ENCODE peak calls at places on chromosome 4, in nine cellular contexts. One of them, this sample, is unnamed. For H3K4me1, the result is how much of the 10 kb centered on the place peaks cover.

GRCh38 chr4:8128096-8128856 is 30.3 kb downstream of the ABLIM2 start:
- DNase-seq in tibial artery: no peak
- DNase-seq in neural progenitor cell: no peak
- DNase-seq in right lobe of liver: no peak
- DNase-seq in spleen: no peak
- DNase-seq in H1: no peak
- DNase-seq in fibroblast of lung: no peak
- DNase-seq in OCI-LY7: no peak
- DNase-seq in Peyer's patch: no peak
- DNase-seq in this sample: no peak

GRCh38 chr4:162506253-162506652 is 342.5 kb upstream of the FSTL5 start:
- DNase-seq in OCI-LY7: no peak
- DNase-seq in Peyer's patch: no peak
- DNase-seq in neural progenitor cell: no peak
- DNase-seq in spleen: no peak
- DNase-seq in right lobe of liver: no peak
- DNase-seq in H1: no peak
- DNase-seq in fibroblast of lung: peak
- DNase-seq in tibial artery: no peak
- DNase-seq in this sample: no peak

GRCh38 chr4:153154010-153154975 is 50.0 kb upstream of the TRIM2 start:
- DNase-seq in OCI-LY7: no peak
- DNase-seq in fibroblast of lung: peak
- DNase-seq in Peyer's patch: no peak
- DNase-seq in spleen: no peak
- DNase-seq in neural progenitor cell: no peak
- DNase-seq in tibial artery: no peak
- DNase-seq in H1: no peak
- DNase-seq in right lobe of liver: no peak
- DNase-seq in this sample: no peak

GRCh38 chr4:105715692-105716278 is 7.2 kb downstream of the GSTCD start:
- DNase-seq in spleen: no peak
- DNase-seq in H1: no peak
- DNase-seq in right lobe of liver: no peak
- DNase-seq in tibial artery: no peak
- DNase-seq in Peyer's patch: no peak
- DNase-seq in OCI-LY7: peak
- DNase-seq in neural progenitor cell: peak
- DNase-seq in fibroblast of lung: peak
- DNase-seq in this sample: no peak

GRCh38 chr4:7024336-7024890 is 18.8 kb upstream of the TADA2B start:
- DNase-seq in spleen: peak
- DNase-seq in tibial artery: no peak
- DNase-seq in Peyer's patch: no peak
- DNase-seq in neural progenitor cell: no peak
- DNase-seq in OCI-LY7: no peak
- DNase-seq in fibroblast of lung: no peak
- DNase-seq in right lobe of liver: peak
- DNase-seq in H1: no peak
- DNase-seq in this sample: no peak

GRCh38 chr4:26081795-26082498 is 167.9 kb downstream of the SMIM20 start:
- DNase-seq in spleen: no peak
- DNase-seq in right lobe of liver: no peak
- DNase-seq in fibroblast of lung: peak
- DNase-seq in tibial artery: no peak
- DNase-seq in Peyer's patch: no peak
- DNase-seq in neural progenitor cell: peak
- DNase-seq in H1: no peak
- DNase-seq in OCI-LY7: peak
- DNase-seq in this sample: no peak

GRCh38 chr4:78480286-78480685 is 71.3 kb upstream of the ANXA3 start:
- DNase-seq in OCI-LY7: no peak
- DNase-seq in H1: no peak
- DNase-seq in Peyer's patch: no peak
- DNase-seq in spleen: no peak
- DNase-seq in tibial artery: no peak
- DNase-seq in neural progenitor cell: no peak
- DNase-seq in fibroblast of lung: no peak
- DNase-seq in right lobe of liver: no peak
- DNase-seq in this sample: no peak

GRCh38 chr4:112677519-112678091 is 40.7 kb downstream of the LARP7 start:
- DNase-seq in right lobe of liver: no peak
- DNase-seq in OCI-LY7: no peak
- DNase-seq in fibroblast of lung: no peak
- DNase-seq in neural progenitor cell: no peak
- DNase-seq in Peyer's patch: no peak
- DNase-seq in spleen: no peak
- DNase-seq in tibial artery: no peak
- DNase-seq in H1: peak
- DNase-seq in this sample: no peak

GRCh38 chr4:33104190-33104773 is 2384.1 kb downstream of the PCDH7 start:
- DNase-seq in OCI-LY7: no peak
- DNase-seq in right lobe of liver: no peak
- DNase-seq in tibial artery: no peak
- DNase-seq in H1: no peak
- DNase-seq in Peyer's patch: no peak
- DNase-seq in neural progenitor cell: no peak
- DNase-seq in fibroblast of lung: peak
- DNase-seq in spleen: no peak
- DNase-seq in this sample: no peak

GRCh38 chr4:115456228-115456627 is 342.8 kb upstream of the NDST4 start:
- DNase-seq in OCI-LY7: no peak
- DNase-seq in H1: no peak
- DNase-seq in Peyer's patch: no peak
- DNase-seq in tibial artery: no peak
- DNase-seq in fibroblast of lung: no peak
- DNase-seq in neural progenitor cell: no peak
- DNase-seq in right lobe of liver: no peak
- DNase-seq in spleen: no peak
- DNase-seq in this sample: no peak

GRCh38 chr4:169791527-169792156 is 33.9 kb upstream of the HPF1 start:
- DNase-seq in fibroblast of lung: peak
- DNase-seq in tibial artery: no peak
- DNase-seq in OCI-LY7: no peak
- DNase-seq in neural progenitor cell: peak
- DNase-seq in Peyer's patch: peak
- DNase-seq in H1: peak
- DNase-seq in right lobe of liver: no peak
- DNase-seq in spleen: peak
- DNase-seq in this sample: peak

GRCh38 chr4:78565971-78566372 is 14.4 kb downstream of the ANXA3 start:
- DNase-seq in right lobe of liver: no peak
- DNase-seq in Peyer's patch: no peak
- DNase-seq in OCI-LY7: no peak
- DNase-seq in neural progenitor cell: no peak
- DNase-seq in H1: no peak
- DNase-seq in tibial artery: no peak
- DNase-seq in spleen: no peak
- DNase-seq in fibroblast of lung: peak
- DNase-seq in this sample: peak

GRCh38 chr4:27692098-27692679 is 831.5 kb downstream of the STIM2 start:
- DNase-seq in OCI-LY7: peak
- DNase-seq in tibial artery: no peak
- DNase-seq in Peyer's patch: peak
- DNase-seq in H1: no peak
- DNase-seq in right lobe of liver: no peak
- DNase-seq in neural progenitor cell: peak
- DNase-seq in spleen: peak
- DNase-seq in fibroblast of lung: peak
- DNase-seq in this sample: peak

GRCh38 chr4:170529760-170530440 is 440.1 kb upstream of the AADAT start:
- DNase-seq in right lobe of liver: no peak
- DNase-seq in spleen: no peak
- DNase-seq in OCI-LY7: no peak
- DNase-seq in H1: no peak
- DNase-seq in tibial artery: no peak
- DNase-seq in neural progenitor cell: no peak
- DNase-seq in Peyer's patch: no peak
- DNase-seq in fibroblast of lung: no peak
- DNase-seq in this sample: no peak

GRCh38 chr4:2006956-2007653 is 1.7 kb downstream of the NELFA start:
- DNase-seq in H1: no peak
- DNase-seq in Peyer's patch: no peak
- DNase-seq in spleen: no peak
- DNase-seq in neural progenitor cell: no peak
- DNase-seq in right lobe of liver: no peak
- DNase-seq in fibroblast of lung: no peak
- DNase-seq in OCI-LY7: no peak
- DNase-seq in tibial artery: no peak
- DNase-seq in this sample: no peak

DNA sequence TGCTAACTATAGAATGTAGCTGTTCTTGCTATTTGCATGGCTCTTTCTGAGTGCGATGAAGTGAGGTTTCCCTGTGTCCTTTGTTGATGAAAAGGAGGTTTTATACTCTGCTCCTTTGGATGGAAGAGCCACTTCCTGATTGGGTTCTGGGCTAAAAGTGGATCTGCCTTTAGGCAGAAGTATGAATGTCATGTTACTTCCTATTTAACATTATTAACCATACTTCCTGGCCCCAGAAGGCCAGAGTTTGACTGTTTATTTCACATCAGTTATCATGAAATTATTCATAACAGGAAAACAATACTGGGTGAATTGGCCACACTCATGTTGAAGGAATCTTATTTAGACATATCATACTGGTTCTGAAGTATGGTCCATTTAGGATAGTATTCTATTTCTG is 386.2 kb downstream of the PCDH7 start:
- DNase-seq in Peyer's patch: no peak
- DNase-seq in spleen: no peak
- DNase-seq in neural progenitor cell: no peak
- DNase-seq in H1: no peak
- DNase-seq in tibial artery: no peak
- DNase-seq in fibroblast of lung: no peak
- DNase-seq in OCI-LY7: no peak
- DNase-seq in right lobe of liver: no peak
- DNase-seq in this sample: no peak
- H3K4me1 ChIP-seq in Peyer's patch: under half
- H3K4me1 ChIP-seq in spleen: under half
- H3K4me1 ChIP-seq in neural progenitor cell: under half
- H3K4me1 ChIP-seq in H1: under half
- H3K4me1 ChIP-seq in tibial artery: half or more
- H3K4me1 ChIP-seq in fibroblast of lung: under half
- H3K4me1 ChIP-seq in OCI-LY7: under half
- H3K4me1 ChIP-seq in right lobe of liver: under half
- H3K4me1 ChIP-seq in this sample: under half

DNA sequence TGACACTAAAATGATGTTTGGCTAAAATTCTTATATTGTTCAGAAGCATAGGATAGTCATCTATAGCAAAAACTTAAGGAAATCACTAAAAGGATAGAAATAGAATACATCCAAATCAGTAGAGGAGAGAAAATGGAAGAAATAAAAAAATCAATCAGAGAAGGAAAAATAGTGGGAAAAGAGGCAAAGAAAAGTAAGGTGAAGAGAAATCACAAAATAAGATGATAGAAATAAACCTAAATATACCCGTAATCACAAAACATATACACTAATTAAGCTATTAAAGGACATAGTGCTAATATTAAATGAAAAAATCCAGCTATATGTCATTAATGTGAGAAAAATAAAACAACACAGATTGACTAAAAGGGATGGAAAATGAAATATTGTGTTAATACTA is 6.3 kb downstream of the PGRMC2 start:
- DNase-seq in Peyer's patch: no peak
- DNase-seq in right lobe of liver: no peak
- DNase-seq in neural progenitor cell: no peak
- DNase-seq in OCI-LY7: no peak
- DNase-seq in spleen: no peak
- DNase-seq in fibroblast of lung: no peak
- DNase-seq in tibial artery: no peak
- DNase-seq in H1: no peak
- DNase-seq in this sample: no peak
- TF ChIP-seq CTCF in Peyer's patch: no peak
- TF ChIP-seq CTCF in right lobe of liver: no peak
- TF ChIP-seq CTCF in neural progenitor cell: no peak
- TF ChIP-seq CTCF in OCI-LY7: no peak
- TF ChIP-seq CTCF in spleen: no peak
- TF ChIP-seq CTCF in fibroblast of lung: no peak
- TF ChIP-seq CTCF in tibial artery: no peak
- TF ChIP-seq CTCF in H1: no peak
- TF ChIP-seq CTCF in this sample: no peak

GRCh38 chr4:184794470-184794869 is 31.3 kb downstream of the ACSL1 start:
- DNase-seq in neural progenitor cell: no peak
- DNase-seq in fibroblast of lung: no peak
- DNase-seq in right lobe of liver: no peak
- DNase-seq in Peyer's patch: no peak
- DNase-seq in tibial artery: no peak
- DNase-seq in OCI-LY7: no peak
- DNase-seq in spleen: peak
- DNase-seq in H1: no peak
- DNase-seq in this sample: no peak

GRCh38 chr4:184795214-184795844 is 30.4 kb downstream of the ACSL1 start:
- DNase-seq in H1: no peak
- DNase-seq in Peyer's patch: no peak
- DNase-seq in OCI-LY7: no peak
- DNase-seq in fibroblast of lung: no peak
- DNase-seq in neural progenitor cell: no peak
- DNase-seq in tibial artery: no peak
- DNase-seq in spleen: no peak
- DNase-seq in right lobe of liver: no peak
- DNase-seq in this sample: no peak

GRCh38 chr4:184792334-184792733 is 33.4 kb downstream of the ACSL1 start:
- DNase-seq in right lobe of liver: no peak
- DNase-seq in OCI-LY7: no peak
- DNase-seq in tibial artery: no peak
- DNase-seq in Peyer's patch: no peak
- DNase-seq in fibroblast of lung: peak
- DNase-seq in neural progenitor cell: no peak
- DNase-seq in spleen: peak
- DNase-seq in H1: no peak
- DNase-seq in this sample: no peak

GRCh38 chr4:184792950-184793555 is 32.7 kb downstream of the ACSL1 start:
- DNase-seq in neural progenitor cell: no peak
- DNase-seq in spleen: peak
- DNase-seq in fibroblast of lung: peak
- DNase-seq in Peyer's patch: no peak
- DNase-seq in right lobe of liver: no peak
- DNase-seq in H1: no peak
- DNase-seq in tibial artery: no peak
- DNase-seq in OCI-LY7: no peak
- DNase-seq in this sample: peak

GRCh38 chr4:184793735-184794355 is 31.9 kb downstream of the ACSL1 start:
- DNase-seq in OCI-LY7: no peak
- DNase-seq in spleen: no peak
- DNase-seq in neural progenitor cell: no peak
- DNase-seq in H1: no peak
- DNase-seq in tibial artery: no peak
- DNase-seq in right lobe of liver: no peak
- DNase-seq in fibroblast of lung: no peak
- DNase-seq in Peyer's patch: no peak
- DNase-seq in this sample: no peak
- H3K4me1 ChIP-seq in OCI-LY7: under half
- H3K4me1 ChIP-seq in spleen: under half
- H3K4me1 ChIP-seq in neural progenitor cell: under half
- H3K4me1 ChIP-seq in H1: under half
- H3K4me1 ChIP-seq in tibial artery: under half
- H3K4me1 ChIP-seq in right lobe of liver: under half
- H3K4me1 ChIP-seq in fibroblast of lung: under half
- H3K4me1 ChIP-seq in Peyer's patch: under half
- H3K4me1 ChIP-seq in this sample: under half

DNA sequence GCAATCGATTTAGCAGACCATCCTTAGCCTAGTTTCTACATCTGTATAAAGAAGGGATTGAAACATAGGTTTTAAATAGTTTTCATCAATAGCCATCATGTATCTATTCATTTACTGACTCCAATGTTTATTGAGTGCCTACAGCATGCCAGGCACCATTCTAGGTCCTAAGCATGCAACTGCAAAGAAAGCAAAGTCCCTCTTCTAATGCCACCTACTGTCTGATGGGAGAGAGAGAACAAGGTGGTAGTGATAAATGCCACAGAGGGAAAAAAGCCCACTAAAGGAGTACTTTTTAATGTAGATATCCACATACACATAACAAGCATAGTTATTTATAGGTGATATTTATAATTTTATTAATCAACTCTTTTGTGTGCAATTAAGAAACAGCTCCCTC is 67.6 kb upstream of the PPARGC1A start:
- DNase-seq in spleen: no peak
- DNase-seq in Peyer's patch: no peak
- DNase-seq in fibroblast of lung: no peak
- DNase-seq in right lobe of liver: no peak
- DNase-seq in neural progenitor cell: no peak
- DNase-seq in H1: no peak
- DNase-seq in OCI-LY7: no peak
- DNase-seq in tibial artery: no peak
- DNase-seq in this sample: no peak
- TF ChIP-seq CTCF in spleen: no peak
- TF ChIP-seq CTCF in Peyer's patch: peak
- TF ChIP-seq CTCF in fibroblast of lung: no peak
- TF ChIP-seq CTCF in right lobe of liver: peak
- TF ChIP-seq CTCF in neural progenitor cell: no peak
- TF ChIP-seq CTCF in H1: no peak
- TF ChIP-seq CTCF in OCI-LY7: no peak
- TF ChIP-seq CTCF in tibial artery: no peak
- TF ChIP-seq CTCF in this sample: no peak

This sample was measured in foreskin keratinocyte.